ENCODE peak calls at places on chromosomes 6 and 20, in five cellular contexts. H is ovary, X is stomach, P is K562, V is HepG2. G is an unnamed sample.

GRCh38 chr20:11447371-11448100 is 470.2 kb upstream of the BTBD3 start:
- DNase-seq in H (no peak), P (no peak), V (no peak), X (no peak), G (no peak)

GRCh38 chr6:97021194-97021593 is 96.7 kb downstream of the KLHL32 start:
- DNase-seq in X (no peak), V (no peak), P (no peak), H (no peak), G (no peak)

GRCh38 chr6:3230275-3231212 is 3.1 kb upstream of the TUBB2B start:
- DNase-seq in X (no peak), V (no peak), H (no peak), P (no peak), G (no peak)

GRCh38 chr6:157491571-157492232 is 110.7 kb downstream of the ZDHHC14 start:
- DNase-seq in P (no peak), X (no peak), H (no peak), V (no peak), G (no peak)

GRCh38 chr6:8195040-8195713 is 92.8 kb upstream of the EEF1E1 start:
- DNase-seq in V (peak), H (no peak), X (no peak), P (peak), G (no peak)

GRCh38 chr20:35165221-35166185 is 6.4 kb upstream of the PROCR start:
- DNase-seq in H (no peak), V (no peak), P (no peak), X (no peak), G (no peak)

GRCh38 chr6:21163110-21163837 is 430.3 kb upstream of the SOX4 start:
- DNase-seq in P (peak), H (no peak), X (no peak), V (no peak), G (no peak)

GRCh38 chr20:20737158-20737557 is 24.7 kb upstream of the RALGAPA2 start:
- DNase-seq in X (no peak), V (no peak), H (no peak), P (no peak), G (no peak)

GRCh38 chr6:28978959-28979561 is 26.1 kb downstream of the ZNF311 start:
- DNase-seq in P (no peak), H (no peak), V (no peak), X (no peak), G (no peak)

GRCh38 chr6:113809818-113810217 is 47.3 kb upstream of the MARCKS start:
- DNase-seq in P (no peak), H (no peak), V (no peak), X (no peak), G (no peak)

GRCh38 chr6:37845930-37846329 is 26.4 kb downstream of the ZFAND3 start:
- DNase-seq in P (no peak), X (no peak), V (no peak), H (no peak), G (no peak)

GRCh38 chr20:33490023-33490933 is at the start of gene CBFA2T2:
- DNase-seq in H (peak), P (no peak), X (no peak), V (peak), G (peak)

GRCh38 chr6:13331516-13332348 is 3.4 kb upstream of the TBC1D7 start:
- DNase-seq in H (no peak), P (peak), V (peak), X (no peak), G (no peak)

GRCh38 chr20:44901972-44902371 is 7.9 kb upstream of the PABPC1L start:
- DNase-seq in P (no peak), H (no peak), X (no peak), V (no peak), G (no peak)

GRCh38 chr20:33532753-33533459 is 43.0 kb downstream of the CBFA2T2 start:
- DNase-seq in P (no peak), H (no peak), V (no peak), X (no peak), G (no peak)

GRCh38 chr6:146911635-146912034 is 292.6 kb upstream of the STXBP5 start:
- DNase-seq in H (no peak), V (no peak), P (no peak), X (no peak), G (no peak)

GRCh38 chr6:16683524-16684194 is 77.6 kb downstream of the ATXN1 start:
- DNase-seq in X (no peak), V (peak), P (no peak), H (no peak), G (peak)

GRCh38 chr6:16964553-16965499 is 137.0 kb upstream of the STMND1 start:
- DNase-seq in V (peak), P (peak), X (peak), H (peak), G (peak)

GRCh38 chr20:47054506-47054905 is 159.9 kb downstream of the EYA2 start:
- DNase-seq in X (no peak), P (no peak), H (no peak), V (no peak), G (no peak)

GRCh38 chr6:13457577-13457976 is 29.8 kb downstream of the GFOD1 start:
- DNase-seq in X (no peak), H (no peak), V (no peak), P (no peak), G (no peak)

GRCh38 chr20:56368351-56369134 is 9.8 kb downstream of the FAM210B start:
- DNase-seq in P (no peak), X (no peak), V (no peak), H (no peak), G (no peak)

GRCh38 chr20:6636209-6637159 is 131.0 kb upstream of the BMP2 start:
- DNase-seq in X (no peak), H (no peak), P (peak), V (peak), G (peak)

GRCh38 chr20:17559338-17559737 is 10.5 kb upstream of the DSTN start:
- DNase-seq in X (no peak), V (no peak), H (no peak), P (no peak), G (no peak)

GRCh38 chr6:14211596-14211961 is 94.0 kb downstream of the CD83 start:
- DNase-seq in V (peak), X (peak), P (peak), H (peak), G (peak)

GRCh38 chr6:20706293-20707165 is 172.3 kb downstream of the CDKAL1 start:
- DNase-seq in V (no peak), X (no peak), H (no peak), P (no peak), G (no peak)

GRCh38 chr6:12348530-12349511 is 58.7 kb downstream of the EDN1 start:
- DNase-seq in H (no peak), V (peak), P (no peak), X (peak), G (peak)

GRCh38 chr6:18978330-18979128 is 591.4 kb downstream of the RNF144B start:
- DNase-seq in H (no peak), P (no peak), V (peak), X (no peak), G (no peak)

GRCh38 chr6:147154454-147154853 is 49.8 kb upstream of the STXBP5 start:
- DNase-seq in H (no peak), P (no peak), V (peak), X (no peak), G (no peak)

GRCh38 chr6:119736680-119737079 is 387.1 kb upstream of the MAN1A1 start:
- DNase-seq in X (no peak), H (no peak), V (no peak), P (no peak), G (no peak)
- TF ChIP-seq EP300 in X (no peak), H (no peak), V (no peak), P (no peak), G (no peak)

GRCh38 chr6:104859225-104860146 is at the start of gene HACE1:
- DNase-seq in H (peak), P (peak), X (peak), V (peak), G (peak)
- H3K27ac ChIP-seq in H (peak), P (peak), X (peak), V (peak), G (peak)

GRCh38 chr6:32971245-32971580 is 2.8 kb downstream of the BRD2 start:
- DNase-seq in P (no peak), V (no peak), X (no peak), H (no peak), G (no peak)

GRCh38 chr6:32970413-32971244 is 2.2 kb downstream of the BRD2 start:
- DNase-seq in P (peak), V (peak), H (peak), X (peak), G (peak)

GRCh38 chr6:32973144-32973854 is 4.9 kb downstream of the BRD2 start:
- DNase-seq in X (peak), H (peak), V (peak), P (peak), G (peak)

GRCh38 chr6:32972353-32973143 is 4.2 kb downstream of the BRD2 start:
- DNase-seq in X (no peak), P (peak), V (no peak), H (no peak), G (peak)

GRCh38 chr6:32971581-32972352 is 3.4 kb downstream of the BRD2 start:
- DNase-seq in P (peak), V (peak), H (peak), X (peak), G (peak)
- TF ChIP-seq EP300 in P (peak), V (peak), H (peak), X (no peak), G (peak)

GRCh38 chr6:89084954-89085353 is 4.4 kb downstream of the PNRC1 start:
- DNase-seq in X (no peak), V (no peak), H (no peak), P (no peak), G (no peak)
- H3K27ac ChIP-seq in X (peak), V (no peak), H (no peak), P (no peak), G (no peak)

GRCh38 chr6:11207199-11207968 is 25.1 kb downstream of the NEDD9 start:
- DNase-seq in H (no peak), P (no peak), V (peak), X (peak), G (peak)
- TF ChIP-seq EP300 in H (peak), P (no peak), V (peak), X (peak), G (peak)

DNA sequence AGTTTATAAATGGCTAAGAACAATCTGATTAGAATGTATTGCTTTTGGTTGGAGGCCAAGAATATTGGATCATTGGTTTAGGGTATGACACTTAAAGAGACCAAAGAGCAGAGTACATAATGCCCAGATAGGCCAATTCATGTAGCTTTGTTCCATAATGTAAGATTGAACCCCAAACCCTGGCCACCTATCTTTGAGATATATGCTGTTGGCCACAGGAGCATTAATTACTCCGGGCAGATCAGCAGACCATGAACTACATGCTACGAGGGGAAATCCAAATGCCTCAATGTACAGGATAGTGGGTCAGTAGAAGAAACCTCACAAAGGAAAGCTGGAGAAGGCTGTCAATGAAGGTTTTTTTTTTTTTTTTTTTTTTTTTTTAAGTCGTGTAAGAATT is 61.2 kb downstream of the CARMIL1 start:
- DNase-seq in V (no peak), X (no peak), P (no peak), H (no peak), G (no peak)
- H3K27ac ChIP-seq in V (no peak), X (no peak), P (no peak), H (no peak), G (peak)

GRCh38 chr6:144263786-144264185 is 21.3 kb upstream of the UTRN start:
- DNase-seq in X (no peak), V (no peak), P (no peak), H (no peak), G (no peak)

GRCh38 chr6:144264270-144265060 is 20.7 kb upstream of the UTRN start:
- DNase-seq in V (peak), H (peak), P (no peak), X (no peak), G (no peak)

GRCh38 chr6:144265390-144265789 is 19.7 kb upstream of the UTRN start:
- DNase-seq in V (peak), H (no peak), P (no peak), X (no peak), G (no peak)

GRCh38 chr6:144265061-144265357 is 20.1 kb upstream of the UTRN start:
- DNase-seq in V (peak), H (no peak), P (no peak), X (no peak), G (no peak)

GRCh38 chr6:144266091-144266649 is 19.0 kb upstream of the UTRN start:
- DNase-seq in X (peak), H (peak), P (peak), V (no peak), G (peak)
- TF ChIP-seq EP300 in X (peak), H (peak), P (no peak), V (no peak), G (peak)

DNA sequence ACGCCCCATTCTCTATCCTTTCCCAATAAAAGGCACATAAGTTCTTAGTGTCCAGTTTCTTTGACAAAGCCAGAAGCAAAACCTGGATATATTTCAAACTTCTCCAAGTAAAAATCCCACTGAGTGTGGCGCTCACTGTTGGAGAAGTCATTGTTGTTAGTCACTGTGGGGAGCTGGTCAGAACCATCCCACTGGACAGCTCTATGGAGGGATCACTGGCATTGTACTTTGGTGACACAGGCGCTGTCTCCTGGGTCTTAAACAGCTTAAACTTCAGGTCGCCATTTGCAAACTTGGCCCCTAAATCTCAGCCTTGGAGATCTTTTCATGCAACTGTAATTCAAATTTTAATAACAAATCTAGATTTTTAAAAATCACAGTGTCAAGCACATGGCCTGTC is 111.5 kb upstream of the SLC24A3 start:
- DNase-seq in X (no peak), H (no peak), V (no peak), P (no peak), G (no peak)
- H3K27ac ChIP-seq in X (no peak), H (no peak), V (no peak), P (no peak), G (peak)

GRCh38 chr6:138483911-138484731 is 15.2 kb downstream of the NHSL1 start:
- DNase-seq in X (no peak), V (no peak), P (no peak), H (no peak), G (no peak)
- TF ChIP-seq EP300 in X (no peak), V (no peak), P (no peak), H (no peak), G (no peak)

G was measured in transverse colon.